ENCODE peak calls at places on chromosomes 16 and 17, in four cellular contexts. O is left lung, N is tibial artery, Y is stomach. V is an unnamed sample. For H3K4me1, the result is how much of the 10 kb centered on the place peaks cover.

GRCh38 chr17:74804683-74805082 is 28.5 kb upstream of the NAT9 start:
- DNase-seq in N (no peak), Y (no peak), O (no peak), V (no peak)

GRCh38 chr17:50787106-50787505 is 19.8 kb upstream of the ANKRD40CL start:
- DNase-seq in O (no peak), N (no peak), Y (no peak), V (no peak)

GRCh38 chr16:51657844-51658243 is 506.8 kb upstream of the SALL1 start:
- DNase-seq in Y (peak), O (no peak), N (no peak), V (no peak)

GRCh38 chr17:17606416-17607000 is 15.0 kb upstream of the PEMT start:
- DNase-seq in O (no peak), Y (no peak), N (no peak), V (no peak)

GRCh38 chr17:28716740-28717577 is 709 bp downstream of the RAB34 start:
- DNase-seq in Y (no peak), O (no peak), N (no peak), V (peak)

GRCh38 chr17:67289174-67289876 is 44.3 kb upstream of the HELZ start:
- DNase-seq in O (peak), Y (peak), N (peak), V (peak)

GRCh38 chr17:67659028-67659427 is 58.7 kb upstream of the NOL11 start:
- DNase-seq in O (no peak), Y (no peak), N (no peak), V (no peak)

GRCh38 chr17:40341808-40342574 is 22.5 kb downstream of the GJD3 start:
- DNase-seq in N (peak), Y (peak), O (peak), V (peak)

GRCh38 chr17:4556996-4557395 is 1.8 kb upstream of the MYBBP1A start:
- DNase-seq in O (no peak), Y (no peak), N (no peak), V (no peak)

GRCh38 chr16:75116081-75116910 is at the start of gene LDHD:
- DNase-seq in Y (peak), N (peak), O (peak), V (peak)

GRCh38 chr16:25097304-25097988 is 14.1 kb upstream of the LCMT1 start:
- DNase-seq in N (no peak), Y (no peak), O (no peak), V (peak)

GRCh38 chr16:70703041-70703834 is 17.4 kb upstream of the MTSS2 start:
- DNase-seq in O (no peak), N (peak), Y (no peak), V (peak)

GRCh38 chr16:28591355-28591754 is 5.5 kb downstream of the SULT1A2 start:
- DNase-seq in Y (no peak), N (no peak), O (no peak), V (no peak)

GRCh38 chr17:30443721-30444120 is 33.5 kb upstream of the GOSR1 start:
- DNase-seq in O (no peak), N (no peak), Y (no peak), V (no peak)

GRCh38 chr16:4288148-4288921 is 15.5 kb upstream of the TFAP4 start:
- DNase-seq in O (peak), Y (peak), N (peak), V (peak)

GRCh38 chr16:69495821-69496220 is 69.9 kb upstream of the NFAT5 start:
- DNase-seq in O (no peak), Y (peak), N (no peak), V (no peak)

GRCh38 chr17:55248077-55248476 is 16.7 kb upstream of the HLF start:
- DNase-seq in N (no peak), O (no peak), Y (no peak), V (no peak)

GRCh38 chr17:51540151-51540550 is 279.8 kb downstream of the UTP18 start:
- DNase-seq in Y (no peak), N (no peak), O (no peak), V (no peak)

GRCh38 chr16:30533748-30534367 is 800 bp downstream of the ZNF747 start:
- DNase-seq in O (no peak), N (no peak), Y (no peak), V (no peak)

GRCh38 chr16:87843678-87844373 is 25.5 kb downstream of the SLC7A5 start:
- DNase-seq in O (no peak), N (no peak), Y (no peak), V (no peak)

GRCh38 chr16:67537270-67537635 is 8.6 kb downstream of the RIPOR1 start:
- DNase-seq in Y (peak), N (peak), O (peak), V (peak)

GRCh38 chr17:14579716-14580115 is 278.8 kb downstream of the HS3ST3B1 start:
- DNase-seq in O (no peak), Y (no peak), N (no peak), V (peak)

GRCh38 chr17:37831492-37831891 is 86.6 kb upstream of the HNF1B start:
- DNase-seq in N (no peak), O (no peak), Y (no peak), V (no peak)

GRCh38 chr17:63439682-63440081 is 6.4 kb downstream of the CYB561 start:
- DNase-seq in O (no peak), Y (no peak), N (no peak), V (peak)

GRCh38 chr16:72317378-72317777 is 145.4 kb upstream of the PMFBP1 start:
- DNase-seq in N (no peak), Y (no peak), O (no peak), V (peak)

GRCh38 chr17:4940625-4941021 is 555 bp downstream of the RNF167 start:
- DNase-seq in O (no peak), N (no peak), Y (no peak), V (no peak)

GRCh38 chr16:57648590-57649442 is 19.3 kb upstream of the ADGRG3 start:
- DNase-seq in O (peak), Y (peak), N (peak), V (peak)

GRCh38 chr17:751269-752001 is 629 bp downstream of the GEMIN4 start:
- DNase-seq in N (peak), O (no peak), Y (peak), V (peak)

GRCh38 chr16:17359778-17360177 is 111.0 kb downstream of the XYLT1 start:
- DNase-seq in Y (no peak), O (no peak), N (no peak), V (peak)

GRCh38 chr16:87963400-87963799 is 12.2 kb downstream of the BANP start:
- DNase-seq in N (no peak), Y (no peak), O (no peak), V (peak)

GRCh38 chr16:964696-965395 is 5.9 kb downstream of the LMF1 start:
- DNase-seq in N (no peak), Y (no peak), O (peak), V (no peak)

GRCh38 chr17:77948690-77949114 is 9.8 kb upstream of the TNRC6C start:
- DNase-seq in O (no peak), N (no peak), Y (no peak), V (peak)

GRCh38 chr16:20683812-20684211 is 13.7 kb downstream of the ACSM1 start:
- DNase-seq in O (no peak), Y (no peak), N (no peak), V (no peak)

GRCh38 chr17:8103549-8103948 is 14.8 kb downstream of the ALOXE3 start:
- DNase-seq in Y (peak), N (no peak), O (peak), V (no peak)

GRCh38 chr17:75695141-75695829 is 26.0 kb upstream of the ITGB4 start:
- DNase-seq in N (no peak), O (no peak), Y (no peak), V (peak)

GRCh38 chr17:7046127-7046724 is 2.3 kb upstream of the SLC16A11 start:
- DNase-seq in N (no peak), Y (peak), O (peak), V (no peak)

GRCh38 chr17:1200440-1200839 is 20.7 kb upstream of the ABR start:
- DNase-seq in N (no peak), Y (no peak), O (no peak), V (no peak)

GRCh38 chr17:61239953-61240352 is 159.7 kb upstream of the TBX2 start:
- DNase-seq in N (no peak), O (no peak), Y (no peak), V (no peak)

GRCh38 chr17:61240851-61241468 is 158.7 kb upstream of the TBX2 start:
- DNase-seq in Y (no peak), N (no peak), O (no peak), V (no peak)

GRCh38 chr17:61237275-61237674 is 162.4 kb upstream of the TBX2 start:
- DNase-seq in N (no peak), Y (no peak), O (no peak), V (no peak)

GRCh38 chr17:61239261-61239660 is 160.4 kb upstream of the TBX2 start:
- DNase-seq in N (no peak), O (no peak), Y (no peak), V (peak)

DNA sequence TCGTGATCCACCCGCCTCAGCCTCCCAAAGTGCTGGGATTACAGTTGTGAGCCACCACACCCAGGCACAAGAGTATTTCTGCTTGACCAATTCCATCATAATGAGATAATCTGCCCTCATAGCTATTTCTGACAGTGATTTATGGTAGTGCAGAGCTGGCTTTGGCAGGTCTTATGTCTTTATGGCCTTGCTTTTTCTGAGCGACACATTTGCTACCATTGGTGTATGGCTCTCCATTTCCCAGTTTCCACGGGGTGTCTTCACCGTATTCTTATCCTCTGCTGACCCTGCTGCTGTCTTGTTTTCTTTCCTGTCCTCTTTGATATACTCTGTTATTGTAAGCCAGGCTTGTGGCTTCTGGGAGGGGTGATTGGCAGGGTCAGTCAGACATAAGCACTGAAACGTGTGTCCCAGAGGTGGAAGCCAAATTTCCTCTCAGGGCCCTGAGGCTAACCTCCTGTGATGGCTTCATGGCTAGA is 161.1 kb upstream of the TBX2 start:
- DNase-seq in O (no peak), N (no peak), Y (no peak), V (no peak)
- H3K4me1 ChIP-seq in O (under half), N (under half), Y (under half), V (under half)

GRCh38 chr17:65043802-65044201 is 12.7 kb downstream of the GNA13 start:
- DNase-seq in Y (no peak), O (no peak), N (no peak), V (no peak)
- H3K4me1 ChIP-seq in Y (half or more), O (under half), N (under half), V (under half)

GRCh38 chr16:27328937-27329336 is 15.2 kb downstream of the IL4R start:
- DNase-seq in N (no peak), O (no peak), Y (no peak), V (no peak)

GRCh38 chr16:27327586-27327915 is 13.8 kb downstream of the IL4R start:
- DNase-seq in O (no peak), Y (no peak), N (no peak), V (no peak)

GRCh38 chr16:27325736-27326135 is 12.0 kb downstream of the IL4R start:
- DNase-seq in O (no peak), Y (no peak), N (no peak), V (no peak)

GRCh38 chr16:27326251-27326650 is 12.5 kb downstream of the IL4R start:
- DNase-seq in N (no peak), O (no peak), Y (no peak), V (no peak)

DNA sequence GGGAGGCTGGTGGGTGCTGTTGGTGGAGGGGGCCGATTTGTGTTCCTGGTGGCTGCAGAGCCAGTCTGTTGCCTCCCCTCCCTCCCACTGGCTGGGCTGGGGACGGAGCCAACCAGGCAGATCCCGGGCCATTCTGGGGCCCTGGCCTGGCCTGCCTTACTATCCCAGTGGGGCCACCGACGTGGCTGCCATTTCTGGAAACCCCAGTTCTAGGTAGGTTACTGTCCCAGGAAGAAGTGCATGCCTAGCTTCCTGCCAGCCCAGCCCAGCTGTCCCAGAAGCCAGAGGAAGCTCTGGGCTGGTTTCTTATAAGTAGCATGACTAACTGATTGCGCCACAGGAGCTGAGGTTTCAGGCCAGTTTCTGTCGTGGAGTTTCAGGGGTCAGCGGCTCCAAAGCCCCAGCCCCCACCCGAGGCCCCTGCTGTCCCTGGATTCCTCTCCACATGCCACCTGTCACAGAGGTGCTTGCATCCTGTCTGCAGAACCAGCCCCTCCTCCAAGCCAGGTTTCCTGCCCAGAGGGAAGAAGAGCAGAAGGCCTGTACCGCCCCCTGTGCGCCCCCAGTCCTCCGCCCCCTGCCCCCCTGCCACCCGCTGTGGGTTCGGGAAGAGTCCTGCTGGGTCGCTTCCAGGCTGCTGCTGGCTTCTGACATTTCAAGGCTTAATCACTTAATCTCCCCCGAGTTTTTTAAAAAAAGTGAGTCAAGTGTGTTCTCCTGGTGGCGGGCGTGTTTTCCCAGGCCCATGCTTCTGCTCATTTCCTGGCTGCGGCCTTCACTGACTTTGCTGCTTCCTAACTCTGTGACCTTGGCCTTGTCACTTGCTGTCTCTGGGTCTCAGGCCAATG is 13.2 kb downstream of the IL4R start:
- DNase-seq in Y (peak), N (peak), O (peak), V (peak)
- H3K4me1 ChIP-seq in Y (half or more), N (under half), O (under half), V (under half)

GRCh38 chr16:85526132-85526731 is 86.9 kb upstream of the GSE1 start:
- DNase-seq in N (no peak), Y (no peak), O (no peak), V (peak)

GRCh38 chr16:85525464-85526117 is 87.5 kb upstream of the GSE1 start:
- DNase-seq in N (no peak), Y (no peak), O (no peak), V (no peak)

GRCh38 chr16:85527767-85528297 is 85.3 kb upstream of the GSE1 start:
- DNase-seq in Y (no peak), N (no peak), O (no peak), V (no peak)

GRCh38 chr16:85528528-85529387 is 84.4 kb upstream of the GSE1 start:
- DNase-seq in O (no peak), Y (no peak), N (no peak), V (no peak)

GRCh38 chr16:85527042-85527766 is 85.9 kb upstream of the GSE1 start:
- DNase-seq in N (no peak), O (no peak), Y (no peak), V (no peak)
- H3K4me1 ChIP-seq in N (under half), O (under half), Y (under half), V (under half)

V was measured in fibroblast of lung.